ENCODE peak calls at places on chromosome 10, in nine cellular contexts. S is endothelial cell of umbilical vein; D is aorta; Y is body of pancreas; G is tibial nerve; K is small intestine; J is right atrium auricular region; V is uterus; W is CD8-positive, alpha-beta memory T cell. Q is an unnamed sample. For H3K27me3, the result is how much of the 10 kb centered on the place peaks cover.

GRCh38 chr10:26887611-26888215 is 27.0 kb upstream of the ABI1 start:
- DNase-seq in J (no peak), G (no peak), W (no peak), Y (no peak), V (no peak), D (no peak), S (peak), K (no peak), Q (no peak)

GRCh38 chr10:120455004-120455403 is 2.0 kb upstream of the PLPP4 start:
- DNase-seq in W (no peak), V (no peak), D (no peak), S (no peak), G (no peak), J (no peak), Y (no peak), K (no peak), Q (no peak)

GRCh38 chr10:122554576-122554975 is 6.0 kb upstream of the DMBT1 start:
- DNase-seq in S (no peak), D (no peak), K (no peak), Y (no peak), J (no peak), V (no peak), W (no peak), G (no peak), Q (no peak)

GRCh38 chr10:79605308-79605707 is 5.4 kb upstream of the SFTPA1 start:
- DNase-seq in S (no peak), J (no peak), D (no peak), Y (no peak), V (no peak), W (no peak), K (no peak), G (no peak), Q (no peak)

GRCh38 chr10:11358046-11358445 is 253.4 kb downstream of the USP6NL start:
- DNase-seq in J (no peak), V (no peak), W (no peak), Y (no peak), D (no peak), S (no peak), K (no peak), G (no peak), Q (no peak)

GRCh38 chr10:24428410-24428782 is 219.5 kb downstream of the KIAA1217 start:
- DNase-seq in D (no peak), S (no peak), G (no peak), V (no peak), K (no peak), J (no peak), Y (no peak), W (no peak), Q (no peak)

GRCh38 chr10:71312840-71313789 is 5.9 kb upstream of the SLC29A3 start:
- DNase-seq in V (peak), K (no peak), Y (peak), S (no peak), D (peak), G (peak), J (peak), W (no peak), Q (peak)

GRCh38 chr10:24207781-24208611 is 942 bp upstream of the KIAA1217 start:
- DNase-seq in K (peak), V (no peak), W (no peak), D (no peak), G (no peak), Y (peak), J (peak), S (peak), Q (no peak)

GRCh38 chr10:67858971-67859370 is 21.0 kb upstream of the DNAJC12 start:
- DNase-seq in W (no peak), G (no peak), D (no peak), K (no peak), S (no peak), Y (no peak), V (no peak), J (no peak), Q (no peak)

GRCh38 chr10:71767420-71768035 is 5.8 kb downstream of the VSIR start:
- DNase-seq in V (peak), K (peak), D (peak), Y (peak), S (peak), J (peak), G (no peak), W (no peak), Q (peak)

DNA sequence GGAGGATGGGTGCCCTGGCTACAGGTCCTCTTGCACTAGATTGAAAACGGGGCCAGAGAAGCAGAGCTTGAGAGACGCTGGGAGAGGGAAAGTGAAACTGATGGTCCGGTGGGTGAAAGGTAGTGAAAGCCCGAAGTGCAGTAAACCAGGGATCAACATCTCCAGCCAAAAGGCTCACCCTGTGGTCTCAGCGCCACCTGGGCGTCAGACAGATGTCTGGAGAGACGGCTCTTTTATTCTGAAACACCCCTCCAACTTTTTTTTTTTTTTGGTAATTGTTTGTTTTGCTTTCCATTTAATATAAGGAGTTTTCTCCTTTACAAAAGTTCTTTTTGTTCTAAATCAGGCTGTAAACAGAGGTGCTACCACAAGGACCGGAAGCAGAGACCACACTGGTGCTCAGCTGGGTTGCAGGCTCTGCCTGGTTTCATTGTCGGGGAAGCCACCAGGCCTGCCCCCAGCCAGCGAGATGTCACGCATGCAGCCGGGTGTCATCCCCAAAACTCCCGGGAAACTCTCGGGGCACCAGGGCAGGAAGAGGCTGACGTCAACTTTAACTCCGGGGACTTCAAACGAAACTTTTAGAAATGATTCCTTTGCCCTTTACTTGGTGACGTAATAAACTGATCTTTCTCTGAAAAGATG is 11.2 kb downstream of the IL2RA start:
- DNase-seq in Y (peak), V (peak), J (peak), S (no peak), K (peak), W (peak), G (peak), D (peak), Q (peak)
- H3K27ac ChIP-seq in Y (no peak), V (peak), J (peak), S (no peak), K (peak), W (peak), G (no peak), D (no peak), Q (peak)

DNA sequence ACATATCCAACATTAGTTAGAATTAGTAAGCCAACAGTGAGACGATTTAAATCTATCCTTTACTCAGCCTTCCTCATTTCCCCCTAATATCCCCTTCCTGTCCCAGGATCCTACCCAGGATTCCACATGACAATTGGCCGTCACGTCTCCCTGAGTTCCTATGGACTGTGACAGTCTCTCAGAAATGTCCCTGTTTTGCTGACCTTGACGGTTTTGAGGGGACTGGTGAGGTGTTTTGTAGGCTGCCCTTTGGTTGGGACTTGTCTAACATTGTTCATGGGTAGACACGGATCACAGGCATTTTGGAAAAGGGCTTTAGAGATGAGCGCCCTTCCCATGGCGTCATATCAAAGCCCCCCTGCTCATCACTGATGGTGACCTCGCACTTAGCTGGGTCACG is 162.8 kb downstream of the ZMYND11 start:
- DNase-seq in S (no peak), J (no peak), V (no peak), G (no peak), K (no peak), Y (no peak), W (no peak), D (no peak), Q (no peak)
- H3K27me3 ChIP-seq in S (under half), J (under half), V (under half), G (under half), K (under half), Y (under half), W (under half), D (under half), Q (under half)

DNA sequence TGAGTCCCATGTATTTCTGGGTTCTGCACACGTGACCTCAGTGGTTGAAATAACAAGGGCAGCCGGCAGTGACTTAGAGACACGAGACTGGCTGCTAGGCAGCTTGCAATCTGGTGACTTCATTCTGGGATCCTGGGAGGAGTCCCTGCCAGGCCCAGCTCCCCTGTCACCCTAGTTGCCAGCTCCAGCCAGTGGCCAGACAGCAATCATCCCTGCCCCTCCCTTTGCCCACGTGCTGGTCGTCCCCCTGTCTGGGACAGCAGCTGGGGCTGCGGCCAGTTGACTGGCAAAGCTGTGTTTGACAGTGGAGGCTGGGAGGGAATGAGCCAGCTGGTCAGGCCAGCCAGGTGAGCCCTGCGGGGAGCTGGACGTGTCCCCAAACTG is 30.0 kb downstream of the ADGRA1 start:
- DNase-seq in K (no peak), Y (no peak), J (no peak), G (no peak), D (no peak), V (no peak), S (no peak), W (no peak), Q (no peak)
- H3K27ac ChIP-seq in K (no peak), Y (no peak), J (no peak), G (no peak), D (no peak), V (no peak), S (no peak), W (no peak), Q (no peak)

GRCh38 chr10:100841528-100841927 is 71.2 kb upstream of the SLF2 start:
- DNase-seq in S (no peak), W (no peak), D (no peak), K (no peak), G (no peak), Y (no peak), J (no peak), V (no peak), Q (no peak)

GRCh38 chr10:100835810-100836209 is 77.0 kb upstream of the SLF2 start:
- DNase-seq in G (no peak), S (no peak), V (no peak), J (no peak), Y (no peak), K (no peak), D (no peak), W (no peak), Q (no peak)

GRCh38 chr10:100838986-100839385 is 73.8 kb upstream of the SLF2 start:
- DNase-seq in J (no peak), Y (no peak), G (no peak), K (no peak), V (no peak), S (no peak), D (no peak), W (no peak), Q (no peak)

GRCh38 chr10:100836891-100837290 is 75.9 kb upstream of the SLF2 start:
- DNase-seq in K (no peak), Y (no peak), W (no peak), D (no peak), G (no peak), S (no peak), J (no peak), V (no peak), Q (no peak)

GRCh38 chr10:100837300-100837699 is 75.5 kb upstream of the SLF2 start:
- DNase-seq in G (no peak), W (no peak), K (peak), V (no peak), S (no peak), Y (no peak), J (no peak), D (no peak), Q (no peak)
- H3K27me3 ChIP-seq in G (under half), W (under half), K (under half), V (under half), S (under half), Y (under half), J (under half), D (under half), Q (under half)

GRCh38 chr10:28566458-28566857 is 33.5 kb downstream of the WAC start:
- DNase-seq in V (no peak), Y (no peak), J (no peak), D (no peak), G (no peak), S (peak), K (no peak), W (no peak), Q (no peak)
- H3K27ac ChIP-seq in V (no peak), Y (no peak), J (no peak), D (no peak), G (no peak), S (no peak), K (no peak), W (no peak), Q (no peak)

DNA sequence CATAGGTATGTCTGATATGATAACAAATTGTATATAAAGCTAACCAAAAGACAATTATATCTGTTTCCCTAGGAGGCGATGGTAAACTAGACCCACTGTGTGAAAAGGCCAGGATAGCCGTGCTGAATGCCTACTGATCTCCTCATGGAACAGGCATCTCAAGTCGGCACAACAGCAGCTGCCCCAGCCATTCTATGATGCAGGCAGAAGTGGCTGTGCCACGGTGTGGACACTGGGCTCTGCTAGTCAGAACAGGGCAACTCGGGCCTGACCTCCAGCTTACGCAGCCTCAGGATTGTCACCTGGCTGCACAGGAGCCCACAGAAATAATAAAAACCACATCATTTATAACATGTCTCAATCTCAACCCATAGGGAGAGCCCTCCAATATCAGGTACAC is 15.0 kb downstream of the C10orf53 start:
- DNase-seq in Y (no peak), J (no peak), D (no peak), S (no peak), K (no peak), W (no peak), G (no peak), V (no peak), Q (no peak)
- H3K27me3 ChIP-seq in Y (under half), J (under half), D (under half), S (under half), K (under half), W (under half), G (under half), V (under half), Q (under half)

GRCh38 chr10:20683345-20683744 is 213.8 kb downstream of the NEBL start:
- DNase-seq in W (no peak), K (peak), D (no peak), S (no peak), G (no peak), J (no peak), Y (no peak), V (no peak), Q (no peak)

GRCh38 chr10:20694296-20694695 is 202.8 kb downstream of the NEBL start:
- DNase-seq in Y (no peak), G (no peak), D (no peak), K (no peak), S (no peak), V (no peak), W (no peak), J (no peak), Q (no peak)

GRCh38 chr10:20686236-20686635 is 210.9 kb downstream of the NEBL start:
- DNase-seq in W (no peak), K (no peak), J (no peak), G (no peak), S (no peak), Y (no peak), D (no peak), V (no peak), Q (no peak)

DNA sequence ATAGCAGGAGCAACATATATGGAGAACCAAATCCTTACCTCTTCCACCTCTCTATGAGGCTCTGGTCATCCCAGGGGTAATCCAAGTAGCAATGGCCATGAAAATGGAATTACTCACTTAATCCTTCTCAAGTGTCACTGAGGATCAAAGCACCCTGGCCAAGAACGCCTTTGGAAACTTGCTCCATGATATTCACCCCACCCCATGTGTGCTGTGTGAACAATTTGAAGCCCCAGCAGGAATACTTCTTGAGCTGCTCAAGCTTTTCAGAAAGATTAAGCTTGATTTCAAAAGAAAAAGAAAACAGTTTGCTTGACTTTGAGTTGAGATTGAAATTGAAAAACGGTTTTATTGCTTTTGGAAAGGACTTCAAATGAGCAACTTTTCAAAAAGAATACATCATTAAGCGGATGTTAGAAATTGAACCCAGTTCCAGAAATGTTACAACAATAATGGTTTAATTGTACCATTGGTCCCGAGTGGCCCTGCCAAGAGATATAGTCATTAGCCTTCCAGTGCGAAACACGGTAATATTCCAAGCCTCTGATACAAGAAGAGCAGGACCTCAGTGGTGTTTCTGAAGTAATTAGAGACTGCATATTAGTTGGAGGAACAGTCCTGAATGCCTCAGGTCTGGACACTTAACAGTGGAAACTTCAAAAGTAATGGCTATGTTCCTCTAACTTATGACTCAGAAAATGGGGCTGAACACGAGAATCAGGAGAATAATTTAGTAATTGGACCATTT is 208.1 kb downstream of the NEBL start:
- DNase-seq in K (no peak), W (no peak), J (no peak), D (no peak), Y (no peak), S (no peak), G (no peak), V (no peak), Q (no peak)
- H3K27ac ChIP-seq in K (no peak), W (no peak), J (no peak), D (no peak), Y (no peak), S (no peak), G (no peak), V (no peak), Q (no peak)

Q was measured in lower lobe of right lung.